ENCODE peak calls at places on chromosomes 11 and 22, in five cellular contexts. B is AG08396; G is colonic mucosa; M is activated CD4-positive, alpha-beta T cell treated with anti-CD3 and anti-CD28 coated beads for 36 hours; U is kidney. E is an unnamed sample.

GRCh38 chr11:111733009-111733408 is 33.2 kb downstream of the PPP2R1B start:
- DNase-seq in B (peak), U (peak), M (no peak), G (no peak), E (peak)

GRCh38 chr11:128900468-128900867 is 9.3 kb downstream of the KCNJ5 start:
- DNase-seq in B (no peak), M (no peak), G (no peak), U (peak), E (no peak)

GRCh38 chr11:48093323-48093722 is 113.0 kb downstream of the PTPRJ start:
- DNase-seq in B (no peak), G (no peak), U (no peak), M (no peak), E (no peak)

GRCh38 chr11:17760102-17761029 is 25.8 kb downstream of the KCNC1 start:
- DNase-seq in B (peak), M (peak), G (peak), U (no peak), E (peak)

GRCh38 chr11:11977206-11977938 is 31.1 kb downstream of the DKK3 start:
- DNase-seq in M (no peak), U (peak), B (peak), G (no peak), E (peak)

GRCh38 chr22:44758354-44758969 is 6.1 kb downstream of the ARHGAP8 start:
- DNase-seq in G (peak), B (no peak), M (no peak), U (no peak), E (peak)

GRCh38 chr11:35185696-35186095 is 46.7 kb downstream of the CD44 start:
- DNase-seq in M (no peak), G (no peak), B (no peak), U (no peak), E (peak)

GRCh38 chr22:38239101-38239761 is 33.6 kb downstream of the TMEM184B start:
- DNase-seq in G (no peak), U (no peak), B (peak), M (no peak), E (peak)

GRCh38 chr11:108793138-108793537 is 128.3 kb downstream of the DDX10 start:
- DNase-seq in B (no peak), M (no peak), U (no peak), G (no peak), E (no peak)

GRCh38 chr22:21443735-21444421 is 23.3 kb upstream of the TMEM191C start:
- DNase-seq in B (no peak), U (peak), M (no peak), G (no peak), E (no peak)